ENCODE peak calls at places on chromosomes 1 and 21, in eight cellular contexts. B is mucosa of descending colon; R is stimulated activated CD8-positive, alpha-beta memory T cell treated with anti-CD3 and anti-CD28 coated beads, Interleukin-15, amount 100 ng/mL, for 24 hours; J is HEK293T; Z is CD8-positive, alpha-beta T cell; P is activated CD4-positive, alpha-beta memory T cell treated with anti-CD3 and anti-CD28 coated beads for 36 hours; O is hepatocyte; X is OCI-M1. W is an unnamed sample.

GRCh38 chr1:204419064-204419403 is 7.4 kb upstream of the PPP1R15B start:
- DNase-seq in B (no peak), R (no peak), J (no peak), Z (no peak), P (no peak), O (no peak), X (no peak), W (no peak)

GRCh38 chr21:39647476-39647875 is 34.7 kb downstream of the B3GALT5 start:
- DNase-seq in B (no peak), R (no peak), J (no peak), Z (no peak), P (no peak), O (no peak), X (no peak), W (no peak)

GRCh38 chr1:67250051-67250653 is 57.5 kb upstream of the IL12RB2 start:
- DNase-seq in B (no peak), R (no peak), J (no peak), Z (no peak), P (no peak), O (no peak), X (peak; percentile 46), W (no peak)

GRCh38 chr21:38859852-38860251 is 54.1 kb downstream of the ETS2 start:
- DNase-seq in B (no peak), R (no peak), J (no peak), Z (no peak), P (no peak), O (no peak), X (no peak), W (no peak)

GRCh38 chr1:224182866-224183590 is at the start of gene DEGS1:
- DNase-seq in B (peak; percentile 86), R (peak; percentile 58), J (peak; percentile 99), Z (peak; percentile 85), P (peak; percentile 86), O (peak; percentile 92), X (peak; percentile 94), W (peak; percentile 94)

GRCh38 chr21:16851054-16851453 is 661.8 kb upstream of the CXADR start:
- DNase-seq in B (no peak), R (no peak), J (no peak), Z (no peak), P (no peak), O (no peak), X (no peak), W (no peak)

GRCh38 chr1:37089750-37090149 is 55.4 kb upstream of the GRIK3 start:
- DNase-seq in B (no peak), R (no peak), J (no peak), Z (no peak), P (no peak), O (no peak), X (no peak), W (no peak)

GRCh38 chr1:37446874-37447273 is 27.5 kb upstream of the ZC3H12A start:
- DNase-seq in B (no peak), R (no peak), J (no peak), Z (no peak), P (no peak), O (no peak), X (no peak), W (no peak)

GRCh38 chr1:54199765-54200518 is at the start of the genes CYB5RL and MRPL37:
- DNase-seq in B (peak; percentile 98), R (peak; percentile 62), J (peak; percentile 100), Z (peak; percentile 85), P (peak; percentile 94), O (peak; percentile 96), X (peak; percentile 97), W (peak; percentile 98)